ENCODE peak calls at places on chromosomes 5 and 9, in ten cellular contexts. D, F, Q, R, U, J, Y, B, C and Z are unnamed samples.
A peak's percentile ranks its signal among the peaks of the same experiment; 100 is the strongest.

GRCh38 chr9:81416476-81417298 is 272.7 kb downstream of the TLE1 start:
- DNase-seq in D (no peak), F (no peak), Q (no peak), R (no peak), U (peak; percentile 18), J (no peak), Y (no peak), B (no peak), C (no peak), Z (no peak)

GRCh38 chr9:127095416-127095815 is 27.0 kb downstream of the ANGPTL2 start:
- DNase-seq in D (no peak), F (no peak), Q (no peak), R (no peak), U (no peak), J (no peak), Y (no peak), B (no peak), C (no peak), Z (no peak)

GRCh38 chr5:69364414-69364813 is 4.9 kb downstream of the AK6 start:
- DNase-seq in D (no peak), F (peak; percentile 10), Q (no peak), R (no peak), U (peak; percentile 19), J (peak; percentile 21), Y (no peak), B (no peak), C (no peak), Z (no peak)

GRCh38 chr5:117665121-117665520 is 1090.5 kb upstream of the SEMA6A start:
- DNase-seq in D (no peak), F (no peak), Q (no peak), R (no peak), U (no peak), J (no peak), Y (no peak), B (no peak), C (no peak), Z (no peak)

GRCh38 chr5:66807743-66808142 is 211.6 kb downstream of the MAST4 start:
- DNase-seq in D (no peak), F (no peak), Q (peak; percentile 83), R (peak; percentile 2), U (peak; percentile 48), J (peak; percentile 9), Y (no peak), B (no peak), C (no peak), Z (no peak)

GRCh38 chr9:4297151-4297794 is 2.6 kb downstream of the GLIS3 start:
- DNase-seq in D (no peak), F (no peak), Q (peak; percentile 63), R (no peak), U (peak; percentile 78), J (peak; percentile 67), Y (peak; percentile 64), B (no peak), C (no peak), Z (no peak)

GRCh38 chr5:90020575-90021535 is 388.7 kb downstream of the CETN3 start:
- DNase-seq in D (no peak), F (peak; percentile 25), Q (peak; percentile 41), R (no peak), U (peak; percentile 21), J (no peak), Y (no peak), B (no peak), C (no peak), Z (peak; percentile 7)

GRCh38 chr5:27818888-27819287 is 780.5 kb upstream of the CDH9 start:
- DNase-seq in D (no peak), F (no peak), Q (peak; percentile 55), R (no peak), U (no peak), J (no peak), Y (no peak), B (no peak), C (no peak), Z (no peak)

GRCh38 chr9:126146254-126147145 is 180.1 kb upstream of the MVB12B start:
- DNase-seq in D (no peak), F (peak; percentile 13), Q (no peak), R (no peak), U (no peak), J (peak; percentile 86), Y (no peak), B (no peak), C (no peak), Z (peak; percentile 29)

GRCh38 chr9:136012651-136013050 is 51.5 kb upstream of the UBAC1 start:
- DNase-seq in D (no peak), F (no peak), Q (no peak), R (no peak), U (no peak), J (no peak), Y (no peak), B (no peak), C (no peak), Z (no peak)

GRCh38 chr9:98657897-98658296 is 50.8 kb downstream of the GABBR2 start:
- DNase-seq in D (no peak), F (no peak), Q (no peak), R (no peak), U (peak; percentile 20), J (no peak), Y (no peak), B (no peak), C (no peak), Z (no peak)

GRCh38 chr9:87054999-87055686 is 107.8 kb upstream of the GAS1 start:
- DNase-seq in D (no peak), F (no peak), Q (no peak), R (no peak), U (no peak), J (no peak), Y (no peak), B (no peak), C (peak; percentile 28), Z (no peak)

GRCh38 chr9:108568093-108568492 is 287.7 kb downstream of the ACTL7B start:
- DNase-seq in D (no peak), F (no peak), Q (no peak), R (no peak), U (no peak), J (no peak), Y (no peak), B (no peak), C (peak; percentile 41), Z (no peak)

GRCh38 chr9:109122726-109123621 is 3.2 kb upstream of the TMEM245 start:
- DNase-seq in D (no peak), F (no peak), Q (no peak), R (no peak), U (no peak), J (no peak), Y (no peak), B (no peak), C (no peak), Z (no peak)

GRCh38 chr5:100260968-100261367 is 274.2 kb upstream of the FAM174A start:
- DNase-seq in D (no peak), F (no peak), Q (no peak), R (no peak), U (no peak), J (no peak), Y (no peak), B (no peak), C (no peak), Z (no peak)

GRCh38 chr5:91839232-91839631 is 456.1 kb upstream of the ARRDC3 start:
- DNase-seq in D (no peak), F (no peak), Q (no peak), R (no peak), U (no peak), J (no peak), Y (no peak), B (no peak), C (no peak), Z (no peak)